ENCODE peak calls at places on chromosomes 1 and 21, in five cellular contexts. S is NCI-H1092 treated with DMSO at 0.1 percent for 48 hours, Y is renal cortical epithelial cell, H is right cardiac atrium, Z is GM04503. Q is an unnamed sample.

GRCh38 chr1:228073870-228074545 is 8.5 kb upstream of the ARF1 start:
- DNase-seq in S (peak; percentile 23), Y (no peak), H (peak; percentile 14), Z (no peak), Q (no peak)

GRCh38 chr1:155003766-155004351 is 1.3 kb downstream of the ZBTB7B start:
- DNase-seq in S (no peak), Y (no peak), H (peak; percentile 83), Z (no peak), Q (no peak)

GRCh38 chr1:36589006-36589405 is 106.3 kb upstream of the CSF3R start:
- DNase-seq in S (no peak), Y (no peak), H (no peak), Z (no peak), Q (no peak)

GRCh38 chr1:26999440-26999987 is 6.0 kb downstream of the TRNP1 start:
- DNase-seq in S (no peak), Y (peak; percentile 98), H (peak; percentile 74), Z (peak; percentile 98), Q (peak; percentile 95)

GRCh38 chr1:234272656-234273312 is 100.5 kb upstream of the COA6 start:
- DNase-seq in S (peak; percentile 83), Y (no peak), H (no peak), Z (no peak), Q (no peak)

GRCh38 chr1:173341307-173341706 is 134.2 kb upstream of the TNFSF4 start:
- DNase-seq in S (no peak), Y (no peak), H (peak; percentile 54), Z (peak; percentile 65), Q (peak; percentile 58)

GRCh38 chr1:112743174-112744018 is 28.3 kb upstream of the PPM1J start:
- DNase-seq in S (no peak), Y (no peak), H (no peak), Z (no peak), Q (no peak)

GRCh38 chr1:202010042-202011015 is at the start of gene ELF3:
- DNase-seq in S (peak; percentile 89), Y (peak; percentile 99), H (no peak), Z (no peak), Q (no peak)

GRCh38 chr1:63124666-63125191 is 197.6 kb upstream of the FOXD3 start:
- DNase-seq in S (no peak), Y (peak; percentile 99), H (no peak), Z (peak; percentile 58), Q (peak; percentile 52)

GRCh38 chr21:45548711-45549491 is 6.7 kb upstream of the SLC19A1 start:
- DNase-seq in S (no peak), Y (peak; percentile 9), H (no peak), Z (no peak), Q (no peak)

GRCh38 chr1:160629286-160630210 is 17.3 kb downstream of the SLAMF1 start:
- DNase-seq in S (no peak), Y (no peak), H (peak; percentile 46), Z (no peak), Q (no peak)

GRCh38 chr1:218090459-218090858 is 194.6 kb upstream of the RRP15 start:
- DNase-seq in S (no peak), Y (no peak), H (no peak), Z (no peak), Q (no peak)

GRCh38 chr1:9724706-9725476 is 73.4 kb downstream of the PIK3CD start:
- DNase-seq in S (peak; percentile 43), Y (peak; percentile 18), H (peak; percentile 46), Z (no peak), Q (no peak)

GRCh38 chr1:235913311-235913710 is 46.6 kb upstream of the LYST start:
- DNase-seq in S (no peak), Y (no peak), H (no peak), Z (no peak), Q (no peak)

GRCh38 chr1:81449786-81450185 is 350.9 kb upstream of the ADGRL2 start:
- DNase-seq in S (no peak), Y (peak; percentile 55), H (no peak), Z (no peak), Q (no peak)